ENCODE peak calls at places on chromosome X, in four cellular contexts. N is neuronal stem cell, Z is mesendoderm, C is trophoblast cell. D is an unnamed sample.

GRCh38 chrX:119398974-119399771 is at the start of gene SLC25A43:
- DNase-seq in N (no peak), Z (peak), C (peak), D (no peak)

GRCh38 chrX:3820170-3820569 is 106.7 kb upstream of the PRKX start:
- DNase-seq in N (no peak), Z (no peak), C (peak), D (peak)

GRCh38 chrX:38927592-38927991 is 126.3 kb downstream of the MID1IP1 start:
- DNase-seq in N (no peak), Z (no peak), C (no peak), D (no peak)

GRCh38 chrX:320126-320783 is 1.7 kb upstream of the GTPBP6 start:
- DNase-seq in N (no peak), Z (no peak), C (peak), D (peak)

GRCh38 chrX:107730991-107731766 is 44.4 kb downstream of the TSC22D3 start:
- DNase-seq in N (no peak), Z (no peak), C (no peak), D (peak)

GRCh38 chrX:45758738-45759397 is 558.2 kb upstream of the DIPK2B start:
- DNase-seq in N (no peak), Z (no peak), C (no peak), D (peak)

GRCh38 chrX:97189668-97190067 is 306.0 kb downstream of the RPA4 start:
- DNase-seq in N (no peak), Z (no peak), C (peak), D (no peak)

GRCh38 chrX:19756577-19757131 is 130.7 kb downstream of the SH3KBP1 start:
- DNase-seq in N (no peak), Z (no peak), C (no peak), D (no peak)

GRCh38 chrX:3713225-3713936 is at the start of gene PRKX:
- DNase-seq in N (no peak), Z (peak), C (peak), D (peak)

GRCh38 chrX:110851780-110852179 is 56.2 kb upstream of the CHRDL1 start:
- DNase-seq in N (no peak), Z (peak), C (peak), D (peak)

GRCh38 chrX:19388741-19389140 is 45.0 kb downstream of the PDHA1 start:
- DNase-seq in N (no peak), Z (no peak), C (no peak), D (no peak)

GRCh38 chrX:101203782-101204351 is 15.7 kb upstream of the DRP2 start:
- DNase-seq in N (no peak), Z (no peak), C (peak), D (peak)

GRCh38 chrX:63430026-63430425 is 78.9 kb upstream of the SPIN4 start:
- DNase-seq in N (no peak), Z (peak), C (peak), D (no peak)

GRCh38 chrX:27890611-27891010 is 82.8 kb downstream of the MAGEB10 start:
- DNase-seq in N (no peak), Z (peak), C (peak), D (peak)

GRCh38 chrX:110276778-110277177 is 41.1 kb downstream of the AMMECR1 start:
- DNase-seq in N (no peak), Z (no peak), C (no peak), D (no peak)

GRCh38 chrX:77427586-77427985 is 19.6 kb upstream of the FGF16 start:
- DNase-seq in N (no peak), Z (no peak), C (no peak), D (no peak)

GRCh38 chrX:115021121-115021520 is 3.7 kb upstream of the IL13RA2 start:
- DNase-seq in N (no peak), Z (no peak), C (peak), D (peak)

GRCh38 chrX:85012098-85012497 is 8.4 kb downstream of the APOOL start:
- DNase-seq in N (no peak), Z (no peak), C (no peak), D (no peak)

GRCh38 chrX:120380699-120381098 is 18.8 kb downstream of the ATP1B4 start:
- DNase-seq in N (no peak), Z (peak), C (peak), D (no peak)

GRCh38 chrX:50812995-50813842 is 775 bp downstream of the SHROOM4 start:
- DNase-seq in N (peak), Z (peak), C (peak), D (peak)

GRCh38 chrX:3384330-3384729 is 37.9 kb upstream of the MXRA5 start:
- DNase-seq in N (no peak), Z (peak), C (no peak), D (no peak)

GRCh38 chrX:54076903-54077302 is 32.6 kb upstream of the PHF8 start:
- DNase-seq in N (no peak), Z (peak), C (peak), D (peak)

GRCh38 chrX:84144281-84144680 is 43.7 kb downstream of the RPS6KA6 start:
- DNase-seq in N (no peak), Z (no peak), C (no peak), D (peak)

GRCh38 chrX:75887833-75888232 is 102.8 kb upstream of the MAGEE2 start:
- DNase-seq in N (no peak), Z (no peak), C (no peak), D (no peak)

GRCh38 chrX:12441376-12442128 is 303.3 kb downstream of the FRMPD4 start:
- DNase-seq in N (no peak), Z (no peak), C (no peak), D (peak)

GRCh38 chrX:77446029-77446585 is 1.1 kb upstream of the FGF16 start:
- DNase-seq in N (no peak), Z (peak), C (no peak), D (no peak)

GRCh38 chrX:141469469-141469868 is 115.1 kb downstream of the SPANXA1 start:
- DNase-seq in N (no peak), Z (no peak), C (no peak), D (peak)

GRCh38 chrX:37437160-37437559 is 88.0 kb downstream of the PRRG1 start:
- DNase-seq in N (no peak), Z (no peak), C (no peak), D (no peak)

GRCh38 chrX:66672106-66672505 is 33.2 kb upstream of the EDA2R start:
- DNase-seq in N (no peak), Z (no peak), C (peak), D (peak)

GRCh38 chrX:44748014-44748413 is 95.8 kb upstream of the DUSP21 start:
- DNase-seq in N (no peak), Z (peak), C (peak), D (no peak)

GRCh38 chrX:111445485-111445884 is 33.5 kb upstream of the DCX start:
- DNase-seq in N (peak), Z (peak), C (peak), D (peak)

GRCh38 chrX:40146471-40147398 is 49.0 kb upstream of the BCOR start:
- DNase-seq in N (no peak), Z (peak), C (peak), D (peak)

GRCh38 chrX:110803506-110803905 is 7.9 kb upstream of the CHRDL1 start:
- DNase-seq in N (no peak), Z (no peak), C (no peak), D (peak)

GRCh38 chrX:110965409-110965808 is 130.6 kb upstream of the PAK3 start:
- DNase-seq in N (no peak), Z (no peak), C (peak), D (no peak)

GRCh38 chrX:110852180-110852579 is 56.6 kb upstream of the CHRDL1 start:
- DNase-seq in N (no peak), Z (peak), C (peak), D (peak)

GRCh38 chrX:126137899-126138298 is 28.2 kb downstream of the DCAF12L2 start:
- DNase-seq in N (no peak), Z (peak), C (peak), D (no peak)

DNA sequence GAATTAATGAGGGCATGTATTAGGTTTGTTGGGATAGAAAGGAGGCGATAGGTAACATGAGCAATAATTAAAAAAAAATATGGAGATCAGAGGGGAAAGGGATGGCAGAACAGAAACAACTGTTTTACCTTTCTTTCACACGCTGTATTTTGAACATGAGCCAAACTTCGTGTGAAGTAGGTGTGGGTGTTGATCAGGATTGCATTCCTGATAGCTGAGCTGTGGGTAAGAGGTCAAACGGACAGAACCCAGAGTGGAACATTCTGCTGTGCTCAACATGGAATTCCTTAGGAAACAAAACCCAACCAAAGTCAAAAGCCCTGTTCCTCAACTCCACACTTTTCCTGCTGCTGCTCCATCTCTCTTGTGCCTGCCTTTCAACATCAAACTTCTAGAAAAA is 162.5 kb upstream of the CASK start:
- DNase-seq in N (no peak), Z (no peak), C (no peak), D (no peak)
- H4K8ac ChIP-seq in N (no peak), Z (no peak), C (no peak), D (no peak)

GRCh38 chrX:46991664-46992063 is 79.4 kb downstream of the JADE3 start:
- DNase-seq in N (peak), Z (peak), C (no peak), D (no peak)
- H2BK5ac ChIP-seq in N (no peak), Z (no peak), C (no peak), D (no peak)

GRCh38 chrX:135522132-135522530 is 1.7 kb downstream of the INTS6L start:
- DNase-seq in N (no peak), Z (no peak), C (no peak), D (no peak)

GRCh38 chrX:135520553-135521404 is at the start of gene INTS6L:
- DNase-seq in N (peak), Z (peak), C (peak), D (peak)

GRCh38 chrX:135520022-135520552 is 373 bp upstream of the INTS6L start:
- DNase-seq in N (no peak), Z (peak), C (peak), D (peak)

GRCh38 chrX:135522878-135523693 is 2.6 kb downstream of the INTS6L start:
- DNase-seq in N (no peak), Z (no peak), C (no peak), D (no peak)

DNA sequence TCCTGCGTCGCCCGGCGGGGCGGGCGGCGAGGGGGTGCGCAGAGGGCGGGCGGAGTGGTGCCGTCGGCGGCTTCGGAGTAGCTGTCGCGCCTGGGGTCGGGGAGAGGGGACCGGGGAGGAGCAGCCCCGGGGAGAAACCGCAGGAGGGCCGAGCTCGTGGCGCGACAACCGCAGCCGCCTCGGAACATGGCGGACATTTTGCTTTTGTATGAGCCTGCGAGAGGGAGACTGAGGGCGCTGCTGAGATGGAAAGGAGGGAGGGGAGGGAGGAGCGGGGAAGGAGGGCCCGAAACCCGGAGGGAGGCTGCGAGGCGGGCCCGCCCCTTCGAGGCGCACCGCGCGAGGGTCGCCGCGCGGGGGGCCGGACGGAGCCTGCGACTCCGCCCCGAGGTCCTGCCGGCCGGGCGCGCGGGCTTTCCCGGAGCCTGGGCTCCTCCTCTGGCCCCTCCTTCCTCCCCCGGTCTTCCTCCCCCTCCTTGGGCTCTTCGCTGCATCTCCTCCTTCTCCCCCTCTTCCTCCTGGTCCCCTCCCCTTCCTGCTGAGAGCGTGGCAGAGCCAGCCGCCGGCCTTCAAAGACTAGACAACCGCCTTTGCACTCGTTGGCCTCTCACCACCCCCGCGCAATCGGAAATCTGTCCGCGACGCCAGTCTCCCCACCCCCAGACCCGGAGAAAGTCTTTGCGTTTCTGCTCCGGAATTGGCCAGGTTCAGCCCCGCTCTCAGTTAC is 1.1 kb downstream of the INTS6L start:
- DNase-seq in N (peak), Z (peak), C (peak), D (peak)
- H4K8ac ChIP-seq in N (no peak), Z (no peak), C (peak), D (peak)

GRCh38 chrX:24026403-24026801 is 584 bp downstream of the KLHL15 start:
- DNase-seq in N (no peak), Z (peak), C (peak), D (no peak)

GRCh38 chrX:24027086-24027485 is at the start of gene KLHL15:
- DNase-seq in N (no peak), Z (no peak), C (no peak), D (no peak)

GRCh38 chrX:24023972-24024664 is 2.9 kb downstream of the KLHL15 start:
- DNase-seq in N (no peak), Z (no peak), C (no peak), D (peak)

GRCh38 chrX:24024819-24025740 is 1.9 kb downstream of the KLHL15 start:
- DNase-seq in N (peak), Z (peak), C (peak), D (peak)

GRCh38 chrX:24025741-24026402 is 1.1 kb downstream of the KLHL15 start:
- DNase-seq in N (no peak), Z (peak), C (peak), D (peak)
- H2BK5ac ChIP-seq in N (no peak), Z (no peak), C (peak), D (peak)

GRCh38 chrX:153948002-153948466 is 3.6 kb upstream of the RENBP start:
- DNase-seq in N (no peak), Z (no peak), C (no peak), D (no peak)

GRCh38 chrX:153946910-153947769 is 2.7 kb upstream of the RENBP start:
- DNase-seq in N (peak), Z (peak), C (peak), D (peak)

GRCh38 chrX:153951683-153952372 is 7.4 kb upstream of the RENBP start:
- DNase-seq in N (no peak), Z (no peak), C (no peak), D (no peak)

GRCh38 chrX:153945956-153946909 is 1.8 kb upstream of the RENBP start:
- DNase-seq in N (no peak), Z (no peak), C (no peak), D (no peak)

GRCh38 chrX:153948847-153949819 is 4.7 kb upstream of the RENBP start:
- DNase-seq in N (no peak), Z (no peak), C (no peak), D (no peak)
- H4K8ac ChIP-seq in N (no peak), Z (no peak), C (no peak), D (no peak)

DNA sequence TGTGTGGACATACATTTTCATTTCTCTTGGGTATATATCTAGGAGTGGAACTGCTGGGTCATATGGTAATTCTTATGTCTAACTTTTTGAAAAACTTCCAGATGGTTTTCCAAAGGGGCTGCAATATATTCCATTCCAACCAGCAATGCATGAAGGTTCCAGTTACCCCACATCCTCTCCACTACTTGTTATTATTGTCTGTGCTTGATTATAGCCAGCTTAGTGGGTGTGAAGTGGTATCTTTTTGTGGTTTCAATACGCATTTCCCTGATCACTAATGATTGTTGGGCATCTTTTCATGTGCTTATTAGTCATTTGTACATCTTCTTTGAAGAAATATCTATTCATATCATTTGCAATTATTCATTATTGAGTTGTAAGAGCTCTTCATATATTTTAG is 31.5 kb upstream of the S100G start:
- DNase-seq in N (no peak), Z (no peak), C (no peak), D (no peak)
- H2BK5ac ChIP-seq in N (no peak), Z (no peak), C (no peak), D (no peak)